ENCODE peak calls at places on chromosome 5, in four cellular contexts. One of them, this sample, is unnamed.

GRCh38 chr5:93299596-93300308 is 281.3 kb downstream of the NR2F1-AS1 start:
- DNase-seq in aorta: no peak
- DNase-seq in H1: peak; percentile 63
- DNase-seq in AG04450: no peak
- DNase-seq in this sample: no peak

GRCh38 chr5:149320791-149321330 is 24.4 kb upstream of the GRPEL2 start:
- DNase-seq in AG04450: peak; percentile 90
- DNase-seq in H1: no peak
- DNase-seq in aorta: peak; percentile 86
- DNase-seq in this sample: no peak

GRCh38 chr5:87195104-87195581 is 72.5 kb upstream of the RASA1 start:
- DNase-seq in H1: no peak
- DNase-seq in AG04450: peak; percentile 24
- DNase-seq in aorta: no peak
- DNase-seq in this sample: no peak

GRCh38 chr5:66912787-66913186 is 283.8 kb downstream of the CD180 start:
- DNase-seq in AG04450: no peak
- DNase-seq in aorta: no peak
- DNase-seq in H1: no peak
- DNase-seq in this sample: no peak

GRCh38 chr5:132369471-132370240 is at the start of gene SLC22A5:
- DNase-seq in AG04450: no peak
- DNase-seq in aorta: peak; percentile 87
- DNase-seq in H1: peak; percentile 86
- DNase-seq in this sample: peak; percentile 64

GRCh38 chr5:94613583-94613982 is 4.8 kb downstream of the KIAA0825 start:
- DNase-seq in AG04450: no peak
- DNase-seq in H1: no peak
- DNase-seq in aorta: no peak
- DNase-seq in this sample: no peak

GRCh38 chr5:72244862-72245371 is 75.1 kb downstream of the MRPS27 start:
- DNase-seq in H1: no peak
- DNase-seq in AG04450: no peak
- DNase-seq in aorta: no peak
- DNase-seq in this sample: no peak

GRCh38 chr5:147481376-147481775 is 28.5 kb downstream of the DPYSL3 start:
- DNase-seq in aorta: no peak
- DNase-seq in H1: no peak
- DNase-seq in AG04450: peak; percentile 39
- DNase-seq in this sample: no peak

GRCh38 chr5:173028811-173029327 is 27.3 kb upstream of the CREBRF start:
- DNase-seq in AG04450: no peak
- DNase-seq in aorta: no peak
- DNase-seq in H1: no peak
- DNase-seq in this sample: no peak

GRCh38 chr5:168337361-168337760 is 45.9 kb downstream of the WWC1 start:
- DNase-seq in H1: no peak
- DNase-seq in AG04450: no peak
- DNase-seq in aorta: no peak
- DNase-seq in this sample: no peak

GRCh38 chr5:159792180-159792579 is 124.1 kb upstream of the ADRA1B start:
- DNase-seq in H1: no peak
- DNase-seq in AG04450: no peak
- DNase-seq in aorta: no peak
- DNase-seq in this sample: no peak

GRCh38 chr5:31119938-31120641 is 73.4 kb upstream of the CDH6 start:
- DNase-seq in AG04450: no peak
- DNase-seq in H1: no peak
- DNase-seq in aorta: no peak
- DNase-seq in this sample: no peak

GRCh38 chr5:18765304-18765703 is 1131.0 kb downstream of the TAF11L14 start:
- DNase-seq in H1: no peak
- DNase-seq in AG04450: no peak
- DNase-seq in aorta: no peak
- DNase-seq in this sample: no peak

GRCh38 chr5:73519531-73520283 is 21.5 kb downstream of the BTF3 start:
- DNase-seq in H1: peak; percentile 79
- DNase-seq in aorta: no peak
- DNase-seq in AG04450: peak; percentile 56
- DNase-seq in this sample: peak; percentile 23

GRCh38 chr5:93789173-93790070 is 48.0 kb upstream of the POU5F2 start:
- DNase-seq in AG04450: peak; percentile 18
- DNase-seq in H1: no peak
- DNase-seq in aorta: no peak
- DNase-seq in this sample: no peak

GRCh38 chr5:73183491-73183891 is 10.5 kb downstream of the TMEM174 start:
- DNase-seq in H1: no peak
- DNase-seq in AG04450: no peak
- DNase-seq in aorta: no peak
- DNase-seq in this sample: no peak

GRCh38 chr5:54718647-54719046 is 201.1 kb downstream of the SNX18 start:
- DNase-seq in AG04450: no peak
- DNase-seq in aorta: peak; percentile 79
- DNase-seq in H1: no peak
- DNase-seq in this sample: no peak

GRCh38 chr5:74167206-74167929 is 473.2 kb downstream of the ENC1 start:
- DNase-seq in H1: no peak
- DNase-seq in AG04450: peak; percentile 46
- DNase-seq in aorta: no peak
- DNase-seq in this sample: no peak

GRCh38 chr5:7897014-7897600 is 28.2 kb downstream of the MTRR start:
- DNase-seq in AG04450: no peak
- DNase-seq in aorta: no peak
- DNase-seq in H1: no peak
- DNase-seq in this sample: no peak

GRCh38 chr5:31996909-31997308 is 177.2 kb downstream of the GOLPH3 start:
- DNase-seq in aorta: no peak
- DNase-seq in H1: no peak
- DNase-seq in AG04450: no peak
- DNase-seq in this sample: no peak

GRCh38 chr5:56677693-56678092 is 137.7 kb upstream of the MAP3K1 start:
- DNase-seq in AG04450: no peak
- DNase-seq in H1: no peak
- DNase-seq in aorta: no peak
- DNase-seq in this sample: no peak

GRCh38 chr5:51651889-51652288 is 268.6 kb downstream of the ISL1 start:
- DNase-seq in AG04450: no peak
- DNase-seq in aorta: no peak
- DNase-seq in H1: no peak
- DNase-seq in this sample: no peak

GRCh38 chr5:112491257-112491656 is 72.2 kb upstream of the EPB41L4A start:
- DNase-seq in H1: no peak
- DNase-seq in AG04450: no peak
- DNase-seq in aorta: no peak
- DNase-seq in this sample: no peak

GRCh38 chr5:149486726-149487635 is 64.3 kb downstream of the CSNK1A1 start:
- DNase-seq in aorta: no peak
- DNase-seq in H1: peak; percentile 38
- DNase-seq in AG04450: peak; percentile 30
- DNase-seq in this sample: no peak

GRCh38 chr5:171953860-171954701 is 52.4 kb downstream of the FBXW11 start:
- DNase-seq in H1: no peak
- DNase-seq in aorta: no peak
- DNase-seq in AG04450: peak; percentile 42
- DNase-seq in this sample: no peak

GRCh38 chr5:139397921-139398320 is 3.0 kb upstream of the PROB1 start:
- DNase-seq in H1: no peak
- DNase-seq in aorta: peak; percentile 67
- DNase-seq in AG04450: no peak
- DNase-seq in this sample: no peak

GRCh38 chr5:156617426-156617825 is 232.7 kb upstream of the PPP1R2B start:
- DNase-seq in AG04450: no peak
- DNase-seq in aorta: no peak
- DNase-seq in H1: no peak
- DNase-seq in this sample: no peak

GRCh38 chr5:66291771-66292170 is 147.7 kb downstream of the SREK1 start:
- DNase-seq in H1: no peak
- DNase-seq in AG04450: no peak
- DNase-seq in aorta: no peak
- DNase-seq in this sample: no peak

GRCh38 chr5:77957-78804 is 13.8 kb upstream of the PLEKHG4B start:
- DNase-seq in H1: no peak
- DNase-seq in aorta: peak; percentile 51
- DNase-seq in AG04450: no peak
- DNase-seq in this sample: no peak

GRCh38 chr5:144125163-144125726 is 45.2 kb downstream of the YIPF5 start:
- DNase-seq in H1: no peak
- DNase-seq in AG04450: no peak
- DNase-seq in aorta: no peak
- DNase-seq in this sample: no peak

GRCh38 chr5:135042595-135042994 is 8.6 kb upstream of the PITX1 start:
- DNase-seq in H1: no peak
- DNase-seq in aorta: peak; percentile 22
- DNase-seq in AG04450: no peak
- DNase-seq in this sample: no peak

GRCh38 chr5:125412051-125412560 is 665.7 kb upstream of the ZNF608 start:
- DNase-seq in AG04450: no peak
- DNase-seq in aorta: no peak
- DNase-seq in H1: no peak
- DNase-seq in this sample: no peak

GRCh38 chr5:7629559-7629958 is 221.4 kb downstream of the CFAP90 start:
- DNase-seq in AG04450: no peak
- DNase-seq in H1: no peak
- DNase-seq in aorta: no peak
- DNase-seq in this sample: no peak

GRCh38 chr5:123545506-123545905 is 33.5 kb downstream of the CSNK1G3 start:
- DNase-seq in H1: no peak
- DNase-seq in aorta: no peak
- DNase-seq in AG04450: no peak
- DNase-seq in this sample: no peak

GRCh38 chr5:98492258-98492657 is 281.2 kb upstream of the RGMB start:
- DNase-seq in aorta: no peak
- DNase-seq in AG04450: no peak
- DNase-seq in H1: no peak
- DNase-seq in this sample: no peak

GRCh38 chr5:123439616-123440153 is 16.5 kb upstream of the CEP120 start:
- DNase-seq in H1: no peak
- DNase-seq in AG04450: no peak
- DNase-seq in aorta: no peak
- DNase-seq in this sample: no peak

GRCh38 chr5:55533806-55534435 is 843 bp downstream of the PLPP1 start:
- DNase-seq in H1: no peak
- DNase-seq in AG04450: no peak
- DNase-seq in aorta: no peak
- DNase-seq in this sample: no peak

GRCh38 chr5:130141689-130142320 is 237.5 kb downstream of the CHSY3 start:
- DNase-seq in AG04450: peak; percentile 10
- DNase-seq in H1: peak; percentile 70
- DNase-seq in aorta: peak; percentile 73
- DNase-seq in this sample: no peak

GRCh38 chr5:28404363-28405071 is 1366.1 kb upstream of the CDH9 start:
- DNase-seq in AG04450: no peak
- DNase-seq in H1: no peak
- DNase-seq in aorta: peak; percentile 71
- DNase-seq in this sample: no peak

GRCh38 chr5:126385509-126385908 is 37.7 kb upstream of the GRAMD2B start:
- DNase-seq in H1: no peak
- DNase-seq in aorta: no peak
- DNase-seq in AG04450: no peak
- DNase-seq in this sample: no peak

GRCh38 chr5:179882338-179882737 is 23.7 kb upstream of the MRNIP start:
- DNase-seq in H1: no peak
- DNase-seq in aorta: no peak
- DNase-seq in AG04450: no peak
- DNase-seq in this sample: no peak
- H3K9me3 ChIP-seq in H1: peaks cover 8% of the 10 kb centered on the region
- H3K9me3 ChIP-seq in aorta: no peaks in the 10 kb centered on the region
- H3K9me3 ChIP-seq in AG04450: peaks cover 25% of the 10 kb centered on the region
- H3K9me3 ChIP-seq in this sample: no peaks in the 10 kb centered on the region

GRCh38 chr5:179115307-179115706 is 55.1 kb downstream of the ZNF354C start:
- DNase-seq in H1: no peak
- DNase-seq in AG04450: no peak
- DNase-seq in aorta: peak; percentile 22
- DNase-seq in this sample: no peak
- H3K9me3 ChIP-seq in H1: peaks cover 78% of the 10 kb centered on the region
- H3K9me3 ChIP-seq in AG04450: peaks cover 79% of the 10 kb centered on the region
- H3K9me3 ChIP-seq in aorta: peaks cover 29% of the 10 kb centered on the region
- H3K9me3 ChIP-seq in this sample: peaks cover 3% of the 10 kb centered on the region

GRCh38 chr5:36897616-36898015 is 21.0 kb downstream of the NIPBL start:
- DNase-seq in AG04450: no peak
- DNase-seq in aorta: no peak
- DNase-seq in H1: no peak
- DNase-seq in this sample: no peak

GRCh38 chr5:36902353-36902752 is 25.8 kb downstream of the NIPBL start:
- DNase-seq in AG04450: no peak
- DNase-seq in aorta: no peak
- DNase-seq in H1: no peak
- DNase-seq in this sample: no peak

GRCh38 chr5:36899860-36900259 is 23.3 kb downstream of the NIPBL start:
- DNase-seq in aorta: no peak
- DNase-seq in AG04450: no peak
- DNase-seq in H1: no peak
- DNase-seq in this sample: no peak

GRCh38 chr5:36901856-36902255 is 25.3 kb downstream of the NIPBL start:
- DNase-seq in H1: no peak
- DNase-seq in aorta: no peak
- DNase-seq in AG04450: no peak
- DNase-seq in this sample: no peak

GRCh38 chr5:36900279-36900678 is 23.7 kb downstream of the NIPBL start:
- DNase-seq in aorta: no peak
- DNase-seq in AG04450: no peak
- DNase-seq in H1: no peak
- DNase-seq in this sample: no peak
- H3K9me3 ChIP-seq in aorta: no peaks in the 10 kb centered on the region
- H3K9me3 ChIP-seq in AG04450: no peaks in the 10 kb centered on the region
- H3K9me3 ChIP-seq in H1: no peaks in the 10 kb centered on the region
- H3K9me3 ChIP-seq in this sample: no peaks in the 10 kb centered on the region

GRCh38 chr5:179114756-179115155 is 54.6 kb downstream of the ZNF354C start:
- DNase-seq in H1: no peak
- DNase-seq in AG04450: no peak
- DNase-seq in aorta: peak; percentile 50
- DNase-seq in this sample: no peak
- H3K9me3 ChIP-seq in H1: peaks cover 80% of the 10 kb centered on the region
- H3K9me3 ChIP-seq in AG04450: peaks cover 80% of the 10 kb centered on the region
- H3K9me3 ChIP-seq in aorta: peaks cover 29% of the 10 kb centered on the region
- H3K9me3 ChIP-seq in this sample: peaks cover 3% of the 10 kb centered on the region

GRCh38 chr5:141389153-141390042 is 1.9 kb downstream of the PCDHGB4 start:
- DNase-seq in H1: no peak
- DNase-seq in AG04450: no peak
- DNase-seq in aorta: peak; percentile 58
- DNase-seq in this sample: no peak
- H3K9me3 ChIP-seq in H1: peaks cover 46% of the 10 kb centered on the region
- H3K9me3 ChIP-seq in AG04450: peaks cover 55% of the 10 kb centered on the region
- H3K9me3 ChIP-seq in aorta: peaks cover 37% of the 10 kb centered on the region
- H3K9me3 ChIP-seq in this sample: peaks cover 21% of the 10 kb centered on the region

This sample was measured in T-helper 17 cell.